ENCODE peak calls at places on chromosome 17, in five cellular contexts. C is GM19239, D is ascending aorta, L is cerebellar cortex, V is mesothelial cell of epicardium. M is an unnamed sample.

GRCh38 chr17:63035695-63036094 is 69.7 kb downstream of the TANC2 start:
- DNase-seq in C (no peak), D (no peak), L (no peak), V (no peak), M (no peak)

GRCh38 chr17:80889897-80890550 is 101.6 kb upstream of the CHMP6 start:
- DNase-seq in C (no peak), D (no peak), L (no peak), V (peak), M (no peak)

GRCh38 chr17:75151893-75152292 is 2.4 kb downstream of the JPT1 start:
- DNase-seq in C (no peak), D (no peak), L (peak), V (no peak), M (no peak)

GRCh38 chr17:78140169-78141051 is 5.8 kb upstream of the C17orf99 start:
- DNase-seq in C (peak), D (peak), L (peak), V (peak), M (peak)

GRCh38 chr17:81409190-81409935 is 14.1 kb downstream of the BAHCC1 start:
- DNase-seq in C (no peak), D (no peak), L (no peak), V (no peak), M (no peak)

GRCh38 chr17:66276328-66276937 is 26.0 kb upstream of the PRKCA start:
- DNase-seq in C (no peak), D (no peak), L (no peak), V (no peak), M (no peak)

GRCh38 chr17:50052241-50052788 is 3.6 kb upstream of the ITGA3 start:
- DNase-seq in C (no peak), D (no peak), L (no peak), V (no peak), M (no peak)

GRCh38 chr17:58007781-58008706 is 998 bp upstream of the SRSF1 start:
- DNase-seq in C (no peak), D (no peak), L (no peak), V (no peak), M (no peak)

GRCh38 chr17:12637015-12637414 is 28.7 kb upstream of the MYOCD start:
- DNase-seq in C (no peak), D (peak), L (no peak), V (no peak), M (no peak)

GRCh38 chr17:82458885-82459424 is 414 bp downstream of the NARF start:
- DNase-seq in C (no peak), D (no peak), L (no peak), V (no peak), M (no peak)

GRCh38 chr17:19346351-19347255 is 15.9 kb downstream of the B9D1 start:
- DNase-seq in C (no peak), D (peak), L (peak), V (no peak), M (no peak)

GRCh38 chr17:62987136-62987535 is 21.1 kb downstream of the TANC2 start:
- DNase-seq in C (no peak), D (no peak), L (no peak), V (no peak), M (no peak)

GRCh38 chr17:6495450-6496115 is 51.3 kb downstream of the PIMREG start:
- DNase-seq in C (no peak), D (peak), L (no peak), V (no peak), M (peak)

GRCh38 chr17:7495906-7496434 is 11.8 kb downstream of the POLR2A start:
- DNase-seq in C (no peak), D (no peak), L (no peak), V (no peak), M (no peak)

GRCh38 chr17:72121164-72122001 is 563 bp downstream of the SOX9 start:
- DNase-seq in C (no peak), D (no peak), L (no peak), V (no peak), M (peak)

GRCh38 chr17:36892112-36892838 is 45.0 kb upstream of the LHX1 start:
- DNase-seq in C (no peak), D (no peak), L (peak), V (no peak), M (no peak)

GRCh38 chr17:2033128-2033527 is 3.2 kb downstream of the DPH1 start:
- DNase-seq in C (no peak), D (no peak), L (no peak), V (no peak), M (no peak)

GRCh38 chr17:2749784-2750181 is 331 bp upstream of the CCDC92B start:
- DNase-seq in C (peak), D (peak), L (peak), V (peak), M (peak)

GRCh38 chr17:74749262-74750038 is 1.0 kb downstream of the NHERF1 start:
- DNase-seq in C (no peak), D (no peak), L (no peak), V (no peak), M (no peak)

GRCh38 chr17:35555695-35556094 is 4.9 kb downstream of the SLFN14 start:
- DNase-seq in C (no peak), D (no peak), L (no peak), V (no peak), M (no peak)

GRCh38 chr17:16199093-16199492 is 16.2 kb downstream of the NCOR1 start:
- DNase-seq in C (no peak), D (no peak), L (peak), V (no peak), M (no peak)

GRCh38 chr17:6231886-6232767 is 161.9 kb downstream of the WSCD1 start:
- DNase-seq in C (no peak), D (no peak), L (no peak), V (no peak), M (peak)

GRCh38 chr17:8918811-8919210 is 46.7 kb downstream of the PIK3R5 start:
- DNase-seq in C (no peak), D (no peak), L (no peak), V (no peak), M (no peak)

GRCh38 chr17:8091033-8091687 is 3.6 kb upstream of the ALOX12B start:
- DNase-seq in C (peak), D (no peak), L (no peak), V (no peak), M (no peak)

GRCh38 chr17:62781356-62781755 is 26.8 kb downstream of the MARCHF10 start:
- DNase-seq in C (no peak), D (no peak), L (no peak), V (no peak), M (no peak)

GRCh38 chr17:34173221-34173620 is 81.9 kb upstream of the CCL2 start:
- DNase-seq in C (no peak), D (no peak), L (no peak), V (no peak), M (no peak)